ENCODE peak calls at places on chromosome 2, in nine cellular contexts. W is cardiac muscle cell; M is CD8-positive, alpha-beta T cell; P is right cardiac atrium; O is IMR-90; L is left ventricle myocardium inferior; E is keratinocyte; J is adrenal gland; D is Peyer's patch. T is an unnamed sample. For H3K27me3 and H3K4me1, the result is how much of the 10 kb centered on the place peaks cover.

GRCh38 chr2:62112192-62112591 is 83.7 kb upstream of the B3GNT2 start:
- DNase-seq in W (no peak), M (no peak), P (no peak), O (no peak), L (no peak), E (no peak), J (peak), D (no peak), T (no peak)

GRCh38 chr2:107760620-107761019 is 66.1 kb upstream of the RGPD4 start:
- DNase-seq in W (no peak), M (no peak), P (no peak), O (no peak), L (no peak), E (no peak), J (no peak), D (no peak), T (no peak)

GRCh38 chr2:213306320-213306942 is 22.2 kb downstream of the SPAG16 start:
- DNase-seq in W (no peak), M (no peak), P (peak), O (peak), L (peak), E (no peak), J (peak), D (no peak), T (peak)

GRCh38 chr2:212905640-212906201 is 245.7 kb downstream of the IKZF2 start:
- DNase-seq in W (no peak), M (no peak), P (no peak), O (peak), L (no peak), E (peak), J (no peak), D (no peak), T (peak)

GRCh38 chr2:56540467-56540866 is 356.7 kb downstream of the CCDC85A start:
- DNase-seq in W (no peak), M (no peak), P (no peak), O (no peak), L (no peak), E (no peak), J (no peak), D (no peak), T (peak)

GRCh38 chr2:176140520-176141317 is 10.6 kb upstream of the HOXD4 start:
- DNase-seq in W (peak), M (peak), P (peak), O (peak), L (peak), E (no peak), J (peak), D (peak), T (peak)

GRCh38 chr2:96353032-96353561 is 17.5 kb downstream of the NCAPH start:
- DNase-seq in W (no peak), M (no peak), P (peak), O (no peak), L (peak), E (no peak), J (peak), D (no peak), T (no peak)

GRCh38 chr2:101253013-101253712 is 477 bp downstream of the CNOT11 start:
- DNase-seq in W (peak), M (peak), P (peak), O (peak), L (peak), E (no peak), J (peak), D (peak), T (peak)

GRCh38 chr2:119749405-119750066 is 10.2 kb upstream of the PTPN4 start:
- DNase-seq in W (no peak), M (no peak), P (no peak), O (peak), L (no peak), E (peak), J (no peak), D (no peak), T (peak)

GRCh38 chr2:73685770-73686438 is 43.7 kb upstream of the NAT8 start:
- DNase-seq in W (no peak), M (no peak), P (no peak), O (no peak), L (no peak), E (no peak), J (peak), D (peak), T (peak)

GRCh38 chr2:17475285-17475684 is 43.0 kb downstream of the RAD51AP2 start:
- DNase-seq in W (no peak), M (no peak), P (no peak), O (no peak), L (no peak), E (no peak), J (no peak), D (no peak), T (peak)

GRCh38 chr2:5077479-5078089 is 614.6 kb upstream of the SOX11 start:
- DNase-seq in W (no peak), M (no peak), P (no peak), O (no peak), L (no peak), E (no peak), J (no peak), D (no peak), T (peak)

GRCh38 chr2:85662899-85663683 is 4.9 kb downstream of the SFTPB start:
- DNase-seq in W (no peak), M (no peak), P (peak), O (peak), L (no peak), E (no peak), J (peak), D (no peak), T (peak)

GRCh38 chr2:134137182-134137595 is 116.7 kb upstream of the MGAT5 start:
- DNase-seq in W (peak), M (no peak), P (no peak), O (peak), L (no peak), E (peak), J (peak), D (no peak), T (peak)

GRCh38 chr2:126979604-126980003 is 80.9 kb downstream of the TEX51 start:
- DNase-seq in W (no peak), M (no peak), P (peak), O (no peak), L (no peak), E (no peak), J (no peak), D (no peak), T (no peak)

GRCh38 chr2:178579006-178579405 is 98.7 kb downstream of the PLEKHA3 start:
- DNase-seq in W (no peak), M (no peak), P (no peak), O (peak), L (no peak), E (no peak), J (no peak), D (no peak), T (peak)

GRCh38 chr2:238167761-238168160 is 9.0 kb downstream of the ERFE start:
- DNase-seq in W (no peak), M (no peak), P (no peak), O (peak), L (peak), E (no peak), J (no peak), D (no peak), T (peak)

GRCh38 chr2:81901017-81901416 is 1596.5 kb upstream of the LRRTM1 start:
- DNase-seq in W (no peak), M (no peak), P (no peak), O (no peak), L (no peak), E (no peak), J (no peak), D (no peak), T (no peak)

GRCh38 chr2:138235041-138235440 is 266.5 kb upstream of the SPOPL start:
- DNase-seq in W (no peak), M (no peak), P (no peak), O (no peak), L (no peak), E (no peak), J (no peak), D (no peak), T (no peak)

GRCh38 chr2:138238908-138239307 is 262.7 kb upstream of the SPOPL start:
- DNase-seq in W (no peak), M (no peak), P (no peak), O (no peak), L (no peak), E (no peak), J (no peak), D (no peak), T (no peak)

GRCh38 chr2:138237657-138238384 is 263.7 kb upstream of the SPOPL start:
- DNase-seq in W (peak), M (no peak), P (no peak), O (no peak), L (no peak), E (no peak), J (no peak), D (no peak), T (no peak)

GRCh38 chr2:138234265-138234664 is 267.3 kb upstream of the SPOPL start:
- DNase-seq in W (no peak), M (no peak), P (no peak), O (no peak), L (no peak), E (no peak), J (no peak), D (no peak), T (no peak)

DNA sequence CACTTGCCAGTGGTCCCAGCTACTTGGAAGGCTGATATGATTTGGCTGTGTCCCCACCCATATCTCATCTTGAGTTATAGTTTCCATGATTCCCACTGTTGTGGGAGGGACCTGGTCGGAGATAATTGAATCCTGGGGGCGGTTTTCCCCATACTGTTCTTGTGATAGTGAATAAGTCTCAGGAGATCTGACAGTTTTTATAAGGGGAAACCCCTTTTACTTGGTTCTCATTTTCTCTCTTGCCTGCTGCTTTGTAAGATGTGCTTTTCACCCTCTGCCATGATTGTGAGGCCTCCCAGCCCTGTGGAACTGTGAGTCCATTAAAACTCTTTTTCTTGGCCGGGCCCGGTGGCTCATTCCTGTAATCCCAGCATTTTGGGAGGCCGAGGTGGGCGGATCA is 265.4 kb upstream of the SPOPL start:
- DNase-seq in W (no peak), M (no peak), P (no peak), O (no peak), L (no peak), E (no peak), J (no peak), D (no peak), T (no peak)
- H3K27ac ChIP-seq in W (no peak), M (no peak), P (no peak), O (no peak), L (no peak), E (no peak), J (no peak), D (no peak), T (no peak)

GRCh38 chr2:66446924-66447323 is 12.0 kb downstream of the MEIS1 start:
- DNase-seq in W (no peak), M (no peak), P (no peak), O (no peak), L (no peak), E (no peak), J (no peak), D (no peak), T (no peak)
- H3K27me3 ChIP-seq in W (under half), M (under half), P (under half), O (under half), L (under half), E (under half), J (under half), D (under half), T (under half)

GRCh38 chr2:222296911-222297599 is 1.7 kb downstream of the PAX3 start:
- DNase-seq in W (no peak), M (no peak), P (no peak), O (no peak), L (no peak), E (no peak), J (no peak), D (no peak), T (no peak)

GRCh38 chr2:222298000-222298310 is 843 bp downstream of the PAX3 start:
- DNase-seq in W (no peak), M (no peak), P (no peak), O (no peak), L (no peak), E (no peak), J (no peak), D (no peak), T (no peak)

GRCh38 chr2:222297600-222297935 is 1.2 kb downstream of the PAX3 start:
- DNase-seq in W (no peak), M (no peak), P (no peak), O (no peak), L (no peak), E (no peak), J (no peak), D (no peak), T (no peak)

GRCh38 chr2:222299926-222300724 is 1.3 kb upstream of the PAX3 start:
- DNase-seq in W (no peak), M (no peak), P (no peak), O (no peak), L (no peak), E (no peak), J (no peak), D (no peak), T (no peak)

GRCh38 chr2:222298311-222299150 is at the start of gene PAX3:
- DNase-seq in W (peak), M (no peak), P (no peak), O (no peak), L (no peak), E (no peak), J (no peak), D (no peak), T (peak)
- H3K4me1 ChIP-seq in W (under half), M (under half), P (under half), O (under half), L (under half), E (under half), J (under half), D (under half), T (under half)

GRCh38 chr2:203562283-203562682 is 27.2 kb upstream of the RAPH1 start:
- DNase-seq in W (peak), M (no peak), P (no peak), O (peak), L (no peak), E (no peak), J (no peak), D (no peak), T (peak)
- H3K27ac ChIP-seq in W (peak), M (no peak), P (peak), O (peak), L (peak), E (no peak), J (no peak), D (no peak), T (no peak)

GRCh38 chr2:71814885-71815284 is 332.8 kb downstream of the CYP26B1 start:
- DNase-seq in W (no peak), M (no peak), P (no peak), O (no peak), L (no peak), E (no peak), J (no peak), D (no peak), T (no peak)
- H3K27me3 ChIP-seq in W (under half), M (under half), P (under half), O (under half), L (under half), E (under half), J (under half), D (under half), T (under half)

DNA sequence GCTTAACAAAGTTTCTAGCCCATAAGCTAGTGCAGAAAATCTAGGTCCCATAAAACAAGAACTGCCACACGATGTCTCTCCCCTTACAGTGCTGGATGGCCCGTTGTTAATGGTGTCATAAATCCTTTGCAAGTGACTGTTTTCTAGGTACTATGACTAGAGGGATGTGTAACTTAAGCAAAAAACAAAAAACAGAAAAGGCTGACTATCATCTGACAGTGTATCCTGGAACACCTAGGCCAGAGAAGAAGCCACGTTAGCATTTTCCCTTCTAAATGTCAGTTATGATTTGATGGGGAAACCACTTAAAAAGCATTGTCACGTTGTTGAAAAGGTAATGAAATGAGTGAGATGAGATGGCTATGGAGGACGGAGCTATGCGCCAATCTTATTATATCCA is 2.4 kb downstream of the CASP8 start:
- DNase-seq in W (no peak), M (no peak), P (no peak), O (no peak), L (no peak), E (no peak), J (no peak), D (no peak), T (no peak)
- H3K4me1 ChIP-seq in W (under half), M (half or more), P (under half), O (under half), L (under half), E (under half), J (under half), D (under half), T (under half)